ENCODE peak calls at places on chromosomes 12 and 14, in ten cellular contexts. One of them, this sample, is unnamed.

GRCh38 chr14:53491256-53491905 is 338.3 kb upstream of the DDHD1 start:
- DNase-seq in cardiac fibroblast: no peak
- DNase-seq in adrenal gland: no peak
- DNase-seq in heart left ventricle: no peak
- DNase-seq in PC-3: peak
- DNase-seq in neural crest cell: no peak
- DNase-seq in esophagus muscularis mucosa: no peak
- DNase-seq in WTC11: no peak
- DNase-seq in uterus: no peak
- DNase-seq in fibroblast of lung: peak
- DNase-seq in this sample: peak

GRCh38 chr12:89575405-89575804 is 49.6 kb upstream of the POC1B start:
- DNase-seq in cardiac fibroblast: no peak
- DNase-seq in adrenal gland: no peak
- DNase-seq in heart left ventricle: no peak
- DNase-seq in PC-3: no peak
- DNase-seq in neural crest cell: no peak
- DNase-seq in esophagus muscularis mucosa: no peak
- DNase-seq in WTC11: no peak
- DNase-seq in uterus: no peak
- DNase-seq in fibroblast of lung: peak
- DNase-seq in this sample: no peak

GRCh38 chr14:35046751-35047536 is 872 bp downstream of the FAM177A1 start:
- DNase-seq in cardiac fibroblast: no peak
- DNase-seq in adrenal gland: peak
- DNase-seq in heart left ventricle: no peak
- DNase-seq in PC-3: peak
- DNase-seq in neural crest cell: no peak
- DNase-seq in esophagus muscularis mucosa: peak
- DNase-seq in WTC11: no peak
- DNase-seq in uterus: no peak
- DNase-seq in fibroblast of lung: peak
- DNase-seq in this sample: no peak

GRCh38 chr12:64532734-64533351 is 77.5 kb upstream of the RASSF3 start:
- DNase-seq in cardiac fibroblast: no peak
- DNase-seq in adrenal gland: no peak
- DNase-seq in heart left ventricle: no peak
- DNase-seq in PC-3: no peak
- DNase-seq in neural crest cell: no peak
- DNase-seq in esophagus muscularis mucosa: no peak
- DNase-seq in WTC11: no peak
- DNase-seq in uterus: no peak
- DNase-seq in fibroblast of lung: no peak
- DNase-seq in this sample: no peak

GRCh38 chr12:26872623-26873022 is 39.6 kb upstream of the ITPR2 start:
- DNase-seq in cardiac fibroblast: no peak
- DNase-seq in adrenal gland: no peak
- DNase-seq in heart left ventricle: no peak
- DNase-seq in PC-3: no peak
- DNase-seq in neural crest cell: no peak
- DNase-seq in esophagus muscularis mucosa: no peak
- DNase-seq in WTC11: no peak
- DNase-seq in uterus: no peak
- DNase-seq in fibroblast of lung: no peak
- DNase-seq in this sample: no peak

GRCh38 chr14:21068521-21069387 is 1.4 kb upstream of the ARHGEF40 start:
- DNase-seq in cardiac fibroblast: peak
- DNase-seq in adrenal gland: no peak
- DNase-seq in heart left ventricle: no peak
- DNase-seq in PC-3: peak
- DNase-seq in neural crest cell: peak
- DNase-seq in esophagus muscularis mucosa: no peak
- DNase-seq in WTC11: peak
- DNase-seq in uterus: peak
- DNase-seq in fibroblast of lung: peak
- DNase-seq in this sample: peak

GRCh38 chr12:46669720-46670119 is 156.1 kb downstream of the SLC38A4 start:
- DNase-seq in cardiac fibroblast: peak
- DNase-seq in adrenal gland: no peak
- DNase-seq in heart left ventricle: no peak
- DNase-seq in PC-3: no peak
- DNase-seq in neural crest cell: no peak
- DNase-seq in esophagus muscularis mucosa: no peak
- DNase-seq in WTC11: peak
- DNase-seq in uterus: no peak
- DNase-seq in fibroblast of lung: no peak
- DNase-seq in this sample: no peak

GRCh38 chr12:96522690-96523089 is 33.3 kb downstream of the CFAP54 start:
- DNase-seq in cardiac fibroblast: no peak
- DNase-seq in adrenal gland: no peak
- DNase-seq in heart left ventricle: no peak
- DNase-seq in PC-3: no peak
- DNase-seq in neural crest cell: no peak
- DNase-seq in esophagus muscularis mucosa: no peak
- DNase-seq in WTC11: no peak
- DNase-seq in uterus: no peak
- DNase-seq in fibroblast of lung: no peak
- DNase-seq in this sample: no peak

GRCh38 chr14:71049435-71050147 is 142.3 kb downstream of the PCNX1 start:
- DNase-seq in cardiac fibroblast: peak
- DNase-seq in adrenal gland: no peak
- DNase-seq in heart left ventricle: no peak
- DNase-seq in PC-3: no peak
- DNase-seq in neural crest cell: no peak
- DNase-seq in esophagus muscularis mucosa: no peak
- DNase-seq in WTC11: no peak
- DNase-seq in uterus: no peak
- DNase-seq in fibroblast of lung: peak
- DNase-seq in this sample: peak

GRCh38 chr14:71054706-71055105 is 147.4 kb downstream of the PCNX1 start:
- DNase-seq in cardiac fibroblast: no peak
- DNase-seq in adrenal gland: no peak
- DNase-seq in heart left ventricle: no peak
- DNase-seq in PC-3: no peak
- DNase-seq in neural crest cell: no peak
- DNase-seq in esophagus muscularis mucosa: no peak
- DNase-seq in WTC11: no peak
- DNase-seq in uterus: no peak
- DNase-seq in fibroblast of lung: no peak
- DNase-seq in this sample: no peak

GRCh38 chr14:71056168-71056567 is 148.9 kb downstream of the PCNX1 start:
- DNase-seq in cardiac fibroblast: no peak
- DNase-seq in adrenal gland: no peak
- DNase-seq in heart left ventricle: no peak
- DNase-seq in PC-3: no peak
- DNase-seq in neural crest cell: no peak
- DNase-seq in esophagus muscularis mucosa: no peak
- DNase-seq in WTC11: no peak
- DNase-seq in uterus: no peak
- DNase-seq in fibroblast of lung: no peak
- DNase-seq in this sample: peak

GRCh38 chr14:71048393-71048792 is 141.1 kb downstream of the PCNX1 start:
- DNase-seq in cardiac fibroblast: no peak
- DNase-seq in adrenal gland: no peak
- DNase-seq in heart left ventricle: no peak
- DNase-seq in PC-3: no peak
- DNase-seq in neural crest cell: no peak
- DNase-seq in esophagus muscularis mucosa: no peak
- DNase-seq in WTC11: no peak
- DNase-seq in uterus: no peak
- DNase-seq in fibroblast of lung: no peak
- DNase-seq in this sample: no peak

DNA sequence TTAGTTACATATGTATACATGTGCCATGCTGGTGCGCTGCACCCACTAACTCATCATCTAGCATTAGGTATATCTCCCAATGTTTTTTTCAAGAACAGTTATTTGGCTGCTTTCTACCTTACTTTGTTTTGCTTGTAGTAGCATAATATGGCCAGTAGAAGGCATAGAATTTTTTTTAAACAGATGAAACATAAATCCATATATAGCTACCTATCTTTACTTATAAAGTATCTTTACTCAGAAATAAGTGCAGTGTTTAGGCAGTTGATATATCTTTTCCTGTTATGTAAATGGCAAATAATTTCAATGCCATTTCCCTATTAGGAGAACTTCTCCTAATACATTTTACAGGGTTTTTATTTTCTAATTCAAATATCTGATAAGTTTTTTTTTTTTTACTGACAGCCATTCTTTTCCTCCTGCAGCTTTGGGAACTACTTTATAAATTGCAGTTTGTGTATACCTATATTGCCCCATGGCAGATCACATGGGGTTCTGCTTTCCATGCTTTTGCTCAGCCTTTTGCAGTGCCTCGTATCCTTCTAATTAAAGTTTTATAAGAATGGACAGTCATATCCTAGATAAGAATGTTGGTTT is 143.1 kb downstream of the PCNX1 start:
- DNase-seq in cardiac fibroblast: peak
- DNase-seq in adrenal gland: no peak
- DNase-seq in heart left ventricle: no peak
- DNase-seq in PC-3: peak
- DNase-seq in neural crest cell: no peak
- DNase-seq in esophagus muscularis mucosa: no peak
- DNase-seq in WTC11: no peak
- DNase-seq in uterus: no peak
- DNase-seq in fibroblast of lung: peak
- DNase-seq in this sample: peak
- TF ChIP-seq CTCF in cardiac fibroblast: peak
- TF ChIP-seq CTCF in adrenal gland: peak
- TF ChIP-seq CTCF in heart left ventricle: peak
- TF ChIP-seq CTCF in PC-3: peak
- TF ChIP-seq CTCF in neural crest cell: peak
- TF ChIP-seq CTCF in esophagus muscularis mucosa: no peak
- TF ChIP-seq CTCF in WTC11: peak
- TF ChIP-seq CTCF in uterus: no peak
- TF ChIP-seq CTCF in fibroblast of lung: no peak
- TF ChIP-seq CTCF in this sample: peak

DNA sequence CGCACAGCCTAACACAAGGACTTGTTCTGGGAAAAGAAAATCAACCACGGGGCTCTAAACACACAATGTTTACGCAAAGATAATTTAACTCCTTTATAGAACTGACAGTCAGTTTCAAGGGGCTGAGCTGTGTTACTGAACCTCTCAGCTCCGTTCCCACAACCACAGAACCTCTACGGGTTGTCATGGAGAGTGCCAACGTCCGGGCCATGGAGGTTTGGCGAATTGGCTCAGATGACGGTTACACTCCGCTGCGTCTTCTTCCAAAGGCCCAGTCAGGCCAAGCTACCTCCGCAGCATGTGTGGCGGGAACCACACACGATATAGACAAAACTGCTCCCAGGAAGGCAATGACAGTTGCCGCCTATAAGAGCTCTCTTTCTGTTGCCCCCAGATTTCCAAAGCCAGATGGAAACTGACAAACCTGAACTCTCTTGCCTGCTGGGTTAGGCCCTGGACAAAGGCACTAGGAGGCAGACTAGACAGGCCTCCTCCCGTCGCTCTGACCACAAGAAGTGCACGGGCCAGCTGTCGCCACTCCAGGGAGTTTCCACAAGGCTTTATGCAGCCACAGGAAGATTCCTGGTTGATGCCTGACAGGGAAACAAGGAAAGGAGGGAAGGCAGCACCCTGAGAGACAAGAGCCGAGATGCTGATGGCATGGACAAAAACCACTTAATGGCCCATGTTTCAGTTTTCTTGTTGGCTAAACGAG is 30.3 kb downstream of the CCDC88C start:
- DNase-seq in cardiac fibroblast: peak
- DNase-seq in adrenal gland: no peak
- DNase-seq in heart left ventricle: no peak
- DNase-seq in PC-3: no peak
- DNase-seq in neural crest cell: no peak
- DNase-seq in esophagus muscularis mucosa: no peak
- DNase-seq in WTC11: no peak
- DNase-seq in uterus: no peak
- DNase-seq in fibroblast of lung: peak
- DNase-seq in this sample: no peak
- TF ChIP-seq CTCF in cardiac fibroblast: no peak
- TF ChIP-seq CTCF in adrenal gland: no peak
- TF ChIP-seq CTCF in heart left ventricle: no peak
- TF ChIP-seq CTCF in PC-3: no peak
- TF ChIP-seq CTCF in neural crest cell: no peak
- TF ChIP-seq CTCF in esophagus muscularis mucosa: no peak
- TF ChIP-seq CTCF in WTC11: no peak
- TF ChIP-seq CTCF in uterus: no peak
- TF ChIP-seq CTCF in fibroblast of lung: no peak
- TF ChIP-seq CTCF in this sample: no peak

GRCh38 chr14:29800961-29801360 is 126.7 kb downstream of the PRKD1 start:
- DNase-seq in cardiac fibroblast: no peak
- DNase-seq in adrenal gland: no peak
- DNase-seq in heart left ventricle: no peak
- DNase-seq in PC-3: no peak
- DNase-seq in neural crest cell: no peak
- DNase-seq in esophagus muscularis mucosa: no peak
- DNase-seq in WTC11: no peak
- DNase-seq in uterus: no peak
- DNase-seq in fibroblast of lung: no peak
- DNase-seq in this sample: no peak
- TF ChIP-seq CTCF in cardiac fibroblast: no peak
- TF ChIP-seq CTCF in adrenal gland: no peak
- TF ChIP-seq CTCF in heart left ventricle: no peak
- TF ChIP-seq CTCF in PC-3: no peak
- TF ChIP-seq CTCF in neural crest cell: peak
- TF ChIP-seq CTCF in esophagus muscularis mucosa: no peak
- TF ChIP-seq CTCF in WTC11: no peak
- TF ChIP-seq CTCF in uterus: no peak
- TF ChIP-seq CTCF in fibroblast of lung: no peak
- TF ChIP-seq CTCF in this sample: peak

GRCh38 chr14:64298773-64299172 is 4.6 kb upstream of the ESR2 start:
- DNase-seq in cardiac fibroblast: peak
- DNase-seq in adrenal gland: no peak
- DNase-seq in heart left ventricle: no peak
- DNase-seq in PC-3: no peak
- DNase-seq in neural crest cell: no peak
- DNase-seq in esophagus muscularis mucosa: no peak
- DNase-seq in WTC11: no peak
- DNase-seq in uterus: no peak
- DNase-seq in fibroblast of lung: no peak
- DNase-seq in this sample: no peak

GRCh38 chr14:64293976-64294671 is at the start of gene ESR2:
- DNase-seq in cardiac fibroblast: peak
- DNase-seq in adrenal gland: peak
- DNase-seq in heart left ventricle: peak
- DNase-seq in PC-3: peak
- DNase-seq in neural crest cell: peak
- DNase-seq in esophagus muscularis mucosa: no peak
- DNase-seq in WTC11: peak
- DNase-seq in uterus: peak
- DNase-seq in fibroblast of lung: peak
- DNase-seq in this sample: no peak

GRCh38 chr14:64296561-64296960 is 2.4 kb upstream of the ESR2 start:
- DNase-seq in cardiac fibroblast: peak
- DNase-seq in adrenal gland: no peak
- DNase-seq in heart left ventricle: no peak
- DNase-seq in PC-3: peak
- DNase-seq in neural crest cell: no peak
- DNase-seq in esophagus muscularis mucosa: no peak
- DNase-seq in WTC11: no peak
- DNase-seq in uterus: no peak
- DNase-seq in fibroblast of lung: peak
- DNase-seq in this sample: no peak

GRCh38 chr14:64292197-64292596 is 2.0 kb downstream of the ESR2 start:
- DNase-seq in cardiac fibroblast: no peak
- DNase-seq in adrenal gland: no peak
- DNase-seq in heart left ventricle: no peak
- DNase-seq in PC-3: no peak
- DNase-seq in neural crest cell: no peak
- DNase-seq in esophagus muscularis mucosa: no peak
- DNase-seq in WTC11: no peak
- DNase-seq in uterus: no peak
- DNase-seq in fibroblast of lung: no peak
- DNase-seq in this sample: no peak

GRCh38 chr14:64294672-64295413 is 672 bp upstream of the ESR2 start:
- DNase-seq in cardiac fibroblast: peak
- DNase-seq in adrenal gland: peak
- DNase-seq in heart left ventricle: peak
- DNase-seq in PC-3: peak
- DNase-seq in neural crest cell: peak
- DNase-seq in esophagus muscularis mucosa: no peak
- DNase-seq in WTC11: peak
- DNase-seq in uterus: peak
- DNase-seq in fibroblast of lung: peak
- DNase-seq in this sample: peak
- TF ChIP-seq CTCF in cardiac fibroblast: peak
- TF ChIP-seq CTCF in adrenal gland: peak
- TF ChIP-seq CTCF in heart left ventricle: peak
- TF ChIP-seq CTCF in PC-3: peak
- TF ChIP-seq CTCF in neural crest cell: peak
- TF ChIP-seq CTCF in esophagus muscularis mucosa: peak
- TF ChIP-seq CTCF in WTC11: peak
- TF ChIP-seq CTCF in uterus: peak
- TF ChIP-seq CTCF in fibroblast of lung: peak
- TF ChIP-seq CTCF in this sample: peak

This sample was measured in HFFc6.